ENCODE peak calls at places on chromosomes 2 and 18, in nine cellular contexts. Q, R, L, V, M, A, D, E and H are unnamed samples.

GRCh38 chr18:78625446-78625845 is 354.2 kb upstream of the SALL3 start:
- DNase-seq in Q (no peak), R (no peak), L (no peak), V (no peak), M (no peak), A (no peak), D (no peak), E (no peak), H (no peak)

GRCh38 chr2:64019083-64019974 is at the start of gene VPS54:
- DNase-seq in Q (no peak), R (peak), L (peak), V (peak), M (peak), A (peak), D (peak), E (peak), H (peak)

GRCh38 chr2:232528746-232529445 is 2.9 kb downstream of the CHRND start:
- DNase-seq in Q (no peak), R (peak), L (no peak), V (no peak), M (no peak), A (no peak), D (peak), E (no peak), H (peak)

GRCh38 chr2:39902103-39902502 is 123.0 kb upstream of the THUMPD2 start:
- DNase-seq in Q (no peak), R (no peak), L (no peak), V (no peak), M (peak), A (no peak), D (no peak), E (no peak), H (peak)

GRCh38 chr2:25333981-25334380 is 7.7 kb downstream of the DNMT3A start:
- DNase-seq in Q (peak), R (no peak), L (no peak), V (no peak), M (no peak), A (no peak), D (no peak), E (no peak), H (no peak)

GRCh38 chr2:63856302-63856600 is 14.6 kb downstream of the UGP2 start:
- DNase-seq in Q (no peak), R (no peak), L (no peak), V (no peak), M (no peak), A (no peak), D (no peak), E (no peak), H (no peak)

GRCh38 chr2:58131191-58132011 is 84.8 kb downstream of the VRK2 start:
- DNase-seq in Q (no peak), R (no peak), L (no peak), V (no peak), M (peak), A (peak), D (peak), E (peak), H (peak)

GRCh38 chr2:237354930-237355329 is 59.0 kb downstream of the COL6A3 start:
- DNase-seq in Q (no peak), R (no peak), L (no peak), V (peak), M (peak), A (no peak), D (no peak), E (no peak), H (peak)

GRCh38 chr2:64562148-64562784 is 38.1 kb downstream of the AFTPH start:
- DNase-seq in Q (no peak), R (no peak), L (no peak), V (no peak), M (peak), A (peak), D (no peak), E (peak), H (peak)

GRCh38 chr2:156867201-156867600 is 390.3 kb upstream of the GALNT5 start:
- DNase-seq in Q (no peak), R (no peak), L (no peak), V (no peak), M (peak), A (no peak), D (no peak), E (no peak), H (peak)

GRCh38 chr18:40534748-40535147 is 1420.3 kb upstream of the PIK3C3 start:
- DNase-seq in Q (no peak), R (no peak), L (no peak), V (no peak), M (peak), A (no peak), D (no peak), E (no peak), H (peak)

GRCh38 chr18:28457784-28458183 is 280.9 kb upstream of the CDH2 start:
- DNase-seq in Q (no peak), R (no peak), L (no peak), V (no peak), M (no peak), A (no peak), D (no peak), E (no peak), H (no peak)

GRCh38 chr2:54502731-54503130 is 46.6 kb downstream of the SPTBN1 start:
- DNase-seq in Q (no peak), R (no peak), L (no peak), V (no peak), M (no peak), A (no peak), D (no peak), E (no peak), H (no peak)
- H3K27ac ChIP-seq in Q (no peak), R (peak), L (no peak), V (peak), M (no peak), A (no peak), D (peak), E (no peak), H (no peak)

DNA sequence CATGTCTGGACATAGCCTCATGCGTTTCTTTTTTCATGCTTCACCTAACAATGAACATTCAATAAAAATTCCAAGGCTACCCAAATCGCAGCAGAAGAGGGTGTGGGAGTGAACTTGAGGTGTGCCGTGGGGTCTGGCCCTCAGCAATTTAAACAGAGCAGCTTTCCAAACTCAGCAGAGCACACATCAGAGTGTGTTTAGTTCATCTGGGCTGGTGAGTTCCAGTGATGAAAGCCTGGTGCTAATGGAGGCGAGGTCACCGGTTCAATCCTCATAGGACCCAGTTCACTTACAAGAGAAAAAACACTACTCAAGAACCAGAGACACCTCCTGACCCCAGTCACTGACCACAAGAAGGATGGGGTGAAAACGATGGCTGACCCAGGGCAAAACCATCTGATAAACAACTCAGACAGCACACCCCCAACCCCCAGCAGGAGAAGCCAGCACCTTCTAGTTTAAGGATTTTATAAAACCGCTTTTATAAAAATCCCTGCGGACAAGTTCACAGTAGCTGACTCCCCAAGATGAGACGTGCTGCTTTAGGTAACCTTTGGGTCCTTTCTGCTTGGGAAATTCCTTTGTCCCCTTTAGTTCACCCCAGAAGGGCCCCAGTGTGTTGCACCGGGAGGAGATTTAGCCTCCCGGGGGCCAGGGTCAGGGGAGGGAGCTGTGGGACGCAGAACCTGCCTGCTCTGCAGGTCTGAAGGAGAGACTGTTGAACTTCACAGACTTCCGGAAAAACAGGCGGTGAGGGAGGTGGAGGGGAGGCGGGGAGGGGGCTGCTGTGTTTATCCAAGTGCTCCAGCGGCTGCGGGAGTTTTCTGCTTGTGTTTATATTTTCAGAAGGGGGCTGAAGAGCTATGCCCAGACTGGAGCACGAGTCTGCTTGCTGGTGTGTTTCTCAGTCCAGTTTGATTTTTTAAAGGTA is 152.6 kb upstream of the SOX11 start:
- DNase-seq in Q (no peak), R (no peak), L (no peak), V (no peak), M (no peak), A (no peak), D (no peak), E (peak), H (no peak)
- H3K27ac ChIP-seq in Q (no peak), R (no peak), L (no peak), V (peak), M (no peak), A (no peak), D (no peak), E (no peak), H (no peak)

DNA sequence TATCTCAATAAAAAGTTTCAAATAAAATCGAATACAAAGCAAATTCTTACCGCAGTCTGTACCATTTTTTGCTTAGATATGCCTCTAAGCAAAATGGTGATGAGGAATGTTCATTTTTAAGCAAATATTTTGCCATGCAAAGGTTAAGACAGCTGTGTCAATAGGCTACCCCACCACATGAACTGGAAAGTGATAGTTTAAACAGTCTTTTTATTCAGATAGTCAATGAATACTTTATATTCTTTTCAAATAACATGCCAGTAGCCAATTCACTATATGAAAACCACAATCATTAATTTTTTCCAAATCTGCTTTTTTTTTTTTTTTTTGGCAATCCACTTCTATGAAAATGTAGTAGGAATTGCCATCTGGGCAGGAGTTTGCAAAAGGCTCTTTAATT is 69.4 kb downstream of the SLC40A1 start:
- DNase-seq in Q (no peak), R (no peak), L (no peak), V (no peak), M (no peak), A (no peak), D (no peak), E (no peak), H (no peak)
- H3K27ac ChIP-seq in Q (no peak), R (no peak), L (peak), V (no peak), M (no peak), A (no peak), D (no peak), E (no peak), H (no peak)

GRCh38 chr2:239066597-239066996 is 218.7 kb downstream of the TWIST2 start:
- DNase-seq in Q (no peak), R (no peak), L (no peak), V (no peak), M (no peak), A (no peak), D (no peak), E (no peak), H (no peak)

GRCh38 chr2:239064891-239065290 is 217.0 kb downstream of the TWIST2 start:
- DNase-seq in Q (no peak), R (peak), L (no peak), V (no peak), M (no peak), A (no peak), D (no peak), E (no peak), H (no peak)

GRCh38 chr2:239067196-239067865 is 219.4 kb downstream of the TWIST2 start:
- DNase-seq in Q (no peak), R (peak), L (no peak), V (no peak), M (no peak), A (no peak), D (no peak), E (no peak), H (no peak)

GRCh38 chr2:239065537-239065936 is 217.7 kb downstream of the TWIST2 start:
- DNase-seq in Q (no peak), R (no peak), L (no peak), V (no peak), M (no peak), A (no peak), D (no peak), E (no peak), H (no peak)

GRCh38 chr2:239065962-239066361 is 218.1 kb downstream of the TWIST2 start:
- DNase-seq in Q (no peak), R (no peak), L (no peak), V (no peak), M (no peak), A (no peak), D (no peak), E (peak), H (no peak)
- H3K27ac ChIP-seq in Q (no peak), R (no peak), L (no peak), V (no peak), M (no peak), A (no peak), D (no peak), E (no peak), H (no peak)

GRCh38 chr2:111091811-111092211 is 28.9 kb upstream of the BCL2L11 start:
- DNase-seq in Q (no peak), R (no peak), L (no peak), V (no peak), M (no peak), A (no peak), D (no peak), E (no peak), H (no peak)
- H3K27ac ChIP-seq in Q (no peak), R (no peak), L (no peak), V (no peak), M (no peak), A (no peak), D (no peak), E (no peak), H (no peak)

GRCh38 chr2:693606-694005 is 16.4 kb upstream of the TMEM18 start:
- DNase-seq in Q (no peak), R (no peak), L (no peak), V (no peak), M (peak), A (no peak), D (no peak), E (no peak), H (no peak)

GRCh38 chr2:695111-695510 is 17.9 kb upstream of the TMEM18 start:
- DNase-seq in Q (peak), R (no peak), L (no peak), V (no peak), M (no peak), A (no peak), D (no peak), E (no peak), H (no peak)

GRCh38 chr2:694174-694573 is 17.0 kb upstream of the TMEM18 start:
- DNase-seq in Q (peak), R (no peak), L (no peak), V (no peak), M (peak), A (no peak), D (no peak), E (no peak), H (no peak)

GRCh38 chr2:696463-696862 is 19.3 kb upstream of the TMEM18 start:
- DNase-seq in Q (no peak), R (no peak), L (no peak), V (no peak), M (no peak), A (no peak), D (no peak), E (no peak), H (no peak)

GRCh38 chr2:696999-697627 is 19.9 kb upstream of the TMEM18 start:
- DNase-seq in Q (peak), R (no peak), L (no peak), V (no peak), M (no peak), A (no peak), D (no peak), E (peak), H (no peak)
- H3K27ac ChIP-seq in Q (no peak), R (no peak), L (peak), V (no peak), M (no peak), A (no peak), D (no peak), E (no peak), H (no peak)